ENCODE peak calls at places on chromosomes 4 and X, in seven cellular contexts. One of them, this sample, is unnamed.

GRCh38 chr4:92307886-92308285 is 4.1 kb downstream of the GRID2 start:
- DNase-seq in tibial nerve: no peak
- DNase-seq in HCT116: no peak
- DNase-seq in GM23248: no peak
- DNase-seq in hepatocyte: no peak
- DNase-seq in neuronal stem cell: no peak
- DNase-seq in uterus: no peak
- DNase-seq in this sample: no peak

GRCh38 chrX:24479924-24480722 is 15.0 kb downstream of the PDK3 start:
- DNase-seq in HCT116: no peak
- DNase-seq in uterus: no peak
- DNase-seq in neuronal stem cell: no peak
- DNase-seq in hepatocyte: no peak
- DNase-seq in tibial nerve: peak
- DNase-seq in GM23248: no peak
- DNase-seq in this sample: peak

GRCh38 chr4:153112071-153112460 is 92.2 kb upstream of the TRIM2 start:
- DNase-seq in uterus: no peak
- DNase-seq in GM23248: no peak
- DNase-seq in hepatocyte: no peak
- DNase-seq in HCT116: no peak
- DNase-seq in tibial nerve: no peak
- DNase-seq in neuronal stem cell: no peak
- DNase-seq in this sample: no peak

GRCh38 chr4:28362169-28362568 is 1501.5 kb downstream of the STIM2 start:
- DNase-seq in uterus: no peak
- DNase-seq in hepatocyte: no peak
- DNase-seq in tibial nerve: no peak
- DNase-seq in GM23248: no peak
- DNase-seq in neuronal stem cell: no peak
- DNase-seq in HCT116: no peak
- DNase-seq in this sample: no peak

GRCh38 chr4:140046037-140046436 is 107.9 kb downstream of the MAML3 start:
- DNase-seq in hepatocyte: no peak
- DNase-seq in HCT116: no peak
- DNase-seq in GM23248: no peak
- DNase-seq in neuronal stem cell: no peak
- DNase-seq in uterus: no peak
- DNase-seq in tibial nerve: no peak
- DNase-seq in this sample: no peak

GRCh38 chr4:10535900-10536299 is 78.7 kb upstream of the ZNF518B start:
- DNase-seq in HCT116: no peak
- DNase-seq in hepatocyte: no peak
- DNase-seq in neuronal stem cell: peak
- DNase-seq in tibial nerve: no peak
- DNase-seq in uterus: no peak
- DNase-seq in GM23248: no peak
- DNase-seq in this sample: no peak

GRCh38 chr4:108078024-108078733 is 88.5 kb downstream of the HADH start:
- DNase-seq in hepatocyte: no peak
- DNase-seq in uterus: no peak
- DNase-seq in GM23248: no peak
- DNase-seq in tibial nerve: no peak
- DNase-seq in neuronal stem cell: no peak
- DNase-seq in HCT116: no peak
- DNase-seq in this sample: no peak

GRCh38 chrX:21194526-21194925 is 179.7 kb upstream of the CNKSR2 start:
- DNase-seq in GM23248: no peak
- DNase-seq in uterus: no peak
- DNase-seq in neuronal stem cell: no peak
- DNase-seq in hepatocyte: no peak
- DNase-seq in HCT116: no peak
- DNase-seq in tibial nerve: no peak
- DNase-seq in this sample: no peak

GRCh38 chrX:153766871-153767673 is 3.0 kb downstream of the PLXNB3 start:
- DNase-seq in neuronal stem cell: no peak
- DNase-seq in HCT116: no peak
- DNase-seq in uterus: peak
- DNase-seq in hepatocyte: no peak
- DNase-seq in tibial nerve: no peak
- DNase-seq in GM23248: no peak
- DNase-seq in this sample: no peak

GRCh38 chr4:32196950-32197688 is 1477.0 kb downstream of the PCDH7 start:
- DNase-seq in neuronal stem cell: no peak
- DNase-seq in tibial nerve: no peak
- DNase-seq in hepatocyte: no peak
- DNase-seq in GM23248: no peak
- DNase-seq in HCT116: no peak
- DNase-seq in uterus: no peak
- DNase-seq in this sample: no peak

GRCh38 chr4:152943673-152944072 is 7.5 kb downstream of the FHDC1 start:
- DNase-seq in uterus: peak
- DNase-seq in neuronal stem cell: no peak
- DNase-seq in hepatocyte: peak
- DNase-seq in HCT116: no peak
- DNase-seq in GM23248: peak
- DNase-seq in tibial nerve: peak
- DNase-seq in this sample: no peak

DNA sequence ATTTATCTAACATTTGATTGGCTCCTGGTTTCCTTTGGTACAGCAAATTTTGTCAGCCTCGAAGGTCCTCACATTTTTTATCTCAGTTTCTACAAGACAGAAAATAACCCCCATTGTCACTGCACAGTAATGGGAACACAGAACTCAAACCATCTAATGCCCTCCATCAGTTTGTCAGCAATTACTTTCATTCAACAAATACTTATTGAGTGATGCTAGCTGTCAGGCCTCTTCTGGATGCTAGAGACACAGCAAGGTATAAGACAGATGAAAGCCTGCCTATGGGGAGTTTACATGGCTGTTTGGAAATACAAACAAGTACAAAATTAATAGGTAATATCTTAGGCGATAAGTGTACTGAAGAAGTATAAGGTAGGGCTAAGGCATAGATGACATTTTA is 5.0 kb upstream of the HTN3 start:
- DNase-seq in uterus: no peak
- DNase-seq in HCT116: no peak
- DNase-seq in hepatocyte: no peak
- DNase-seq in neuronal stem cell: no peak
- DNase-seq in GM23248: no peak
- DNase-seq in tibial nerve: no peak
- DNase-seq in this sample: no peak
- H3K27ac ChIP-seq in uterus: no peak
- H3K27ac ChIP-seq in HCT116: no peak
- H3K27ac ChIP-seq in hepatocyte: no peak
- H3K27ac ChIP-seq in neuronal stem cell: no peak
- H3K27ac ChIP-seq in GM23248: no peak
- H3K27ac ChIP-seq in tibial nerve: no peak
- H3K27ac ChIP-seq in this sample: no peak

GRCh38 chr4:158161561-158162354 is 11.1 kb downstream of the GASK1B start:
- DNase-seq in GM23248: peak
- DNase-seq in uterus: peak
- DNase-seq in tibial nerve: peak
- DNase-seq in hepatocyte: peak
- DNase-seq in HCT116: peak
- DNase-seq in neuronal stem cell: no peak
- DNase-seq in this sample: no peak

GRCh38 chr4:158163941-158164665 is 8.7 kb downstream of the GASK1B start:
- DNase-seq in neuronal stem cell: no peak
- DNase-seq in hepatocyte: no peak
- DNase-seq in tibial nerve: no peak
- DNase-seq in HCT116: no peak
- DNase-seq in uterus: no peak
- DNase-seq in GM23248: no peak
- DNase-seq in this sample: no peak

GRCh38 chr4:158166701-158167100 is 6.1 kb downstream of the GASK1B start:
- DNase-seq in hepatocyte: no peak
- DNase-seq in uterus: no peak
- DNase-seq in tibial nerve: no peak
- DNase-seq in neuronal stem cell: no peak
- DNase-seq in HCT116: no peak
- DNase-seq in GM23248: no peak
- DNase-seq in this sample: no peak

GRCh38 chr4:158162637-158163036 is 10.2 kb downstream of the GASK1B start:
- DNase-seq in tibial nerve: no peak
- DNase-seq in GM23248: peak
- DNase-seq in neuronal stem cell: no peak
- DNase-seq in uterus: no peak
- DNase-seq in HCT116: no peak
- DNase-seq in hepatocyte: peak
- DNase-seq in this sample: no peak

GRCh38 chr4:158164849-158165248 is 8.0 kb downstream of the GASK1B start:
- DNase-seq in HCT116: no peak
- DNase-seq in tibial nerve: no peak
- DNase-seq in uterus: no peak
- DNase-seq in hepatocyte: no peak
- DNase-seq in GM23248: no peak
- DNase-seq in neuronal stem cell: no peak
- DNase-seq in this sample: no peak
- H3K27ac ChIP-seq in HCT116: no peak
- H3K27ac ChIP-seq in tibial nerve: peak
- H3K27ac ChIP-seq in uterus: peak
- H3K27ac ChIP-seq in hepatocyte: peak
- H3K27ac ChIP-seq in GM23248: no peak
- H3K27ac ChIP-seq in neuronal stem cell: no peak
- H3K27ac ChIP-seq in this sample: peak

DNA sequence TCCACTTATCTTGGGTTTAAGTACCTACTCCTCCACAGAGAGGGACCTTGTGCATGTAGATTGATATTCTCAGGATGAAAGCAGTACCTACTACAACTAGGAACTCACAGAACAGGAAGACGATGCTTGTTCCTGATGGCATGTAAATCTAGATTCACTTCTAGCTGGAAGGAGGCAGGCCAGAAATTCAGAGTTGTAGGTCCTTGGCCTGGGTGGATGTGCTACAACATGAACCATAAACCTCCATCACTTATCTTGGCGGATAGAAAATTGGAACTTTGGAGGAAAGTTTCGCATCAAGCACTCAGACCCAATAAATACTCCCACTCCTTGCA is 9.3 kb upstream of the SMIM20 start:
- DNase-seq in neuronal stem cell: no peak
- DNase-seq in hepatocyte: no peak
- DNase-seq in tibial nerve: no peak
- DNase-seq in HCT116: no peak
- DNase-seq in uterus: no peak
- DNase-seq in GM23248: no peak
- DNase-seq in this sample: no peak
- H3K27ac ChIP-seq in neuronal stem cell: no peak
- H3K27ac ChIP-seq in hepatocyte: no peak
- H3K27ac ChIP-seq in tibial nerve: no peak
- H3K27ac ChIP-seq in HCT116: no peak
- H3K27ac ChIP-seq in uterus: no peak
- H3K27ac ChIP-seq in GM23248: no peak
- H3K27ac ChIP-seq in this sample: no peak

DNA sequence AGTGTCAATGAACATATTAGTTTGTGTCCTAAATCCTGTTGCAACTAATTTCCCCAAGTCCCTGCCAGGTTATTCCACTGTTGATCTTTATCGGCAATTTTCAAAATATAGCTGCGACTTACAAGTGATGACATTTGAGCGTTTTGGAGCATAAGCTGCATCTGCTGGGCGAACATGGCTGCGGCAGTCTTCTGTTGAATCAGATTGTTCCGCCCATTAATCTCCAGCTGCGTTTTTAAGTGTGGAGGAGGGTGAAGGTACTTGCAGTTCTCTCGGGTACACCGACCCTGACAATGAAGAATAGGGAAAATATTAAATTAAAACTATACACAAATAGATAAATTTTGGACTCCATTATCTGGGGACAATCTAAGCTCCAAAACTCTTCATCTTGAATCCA is 82.7 kb downstream of the MBNL3 start:
- DNase-seq in tibial nerve: no peak
- DNase-seq in uterus: no peak
- DNase-seq in HCT116: no peak
- DNase-seq in hepatocyte: no peak
- DNase-seq in GM23248: no peak
- DNase-seq in neuronal stem cell: no peak
- DNase-seq in this sample: no peak
- H3K27ac ChIP-seq in tibial nerve: no peak
- H3K27ac ChIP-seq in uterus: no peak
- H3K27ac ChIP-seq in HCT116: no peak
- H3K27ac ChIP-seq in hepatocyte: no peak
- H3K27ac ChIP-seq in GM23248: no peak
- H3K27ac ChIP-seq in neuronal stem cell: no peak
- H3K27ac ChIP-seq in this sample: no peak

GRCh38 chr4:71004281-71004851 is 10.9 kb downstream of the DCK start:
- DNase-seq in GM23248: no peak
- DNase-seq in hepatocyte: no peak
- DNase-seq in uterus: no peak
- DNase-seq in HCT116: no peak
- DNase-seq in neuronal stem cell: no peak
- DNase-seq in tibial nerve: no peak
- DNase-seq in this sample: no peak
- H3K27ac ChIP-seq in GM23248: no peak
- H3K27ac ChIP-seq in hepatocyte: no peak
- H3K27ac ChIP-seq in uterus: no peak
- H3K27ac ChIP-seq in HCT116: no peak
- H3K27ac ChIP-seq in neuronal stem cell: no peak
- H3K27ac ChIP-seq in tibial nerve: no peak
- H3K27ac ChIP-seq in this sample: no peak

DNA sequence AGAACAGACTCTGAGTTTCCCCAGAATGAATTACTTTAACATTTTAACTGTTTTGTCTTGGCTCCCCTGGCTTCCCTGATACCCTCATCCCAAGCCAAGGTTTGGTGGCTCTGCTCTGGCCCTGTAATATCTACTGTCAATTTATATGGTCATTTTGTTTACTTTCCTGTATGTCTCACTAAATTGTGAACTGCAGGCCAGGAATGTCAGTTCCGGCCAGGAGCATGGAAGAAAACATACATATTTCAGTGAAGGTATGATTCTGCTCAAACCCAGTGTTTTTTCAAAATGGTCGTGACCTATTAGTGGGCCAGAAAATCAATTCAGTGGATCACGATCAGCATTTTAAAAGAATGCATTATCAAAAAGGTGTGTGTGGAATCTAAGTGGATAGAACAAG is 1.2 kb downstream of the RPGR start:
- DNase-seq in tibial nerve: no peak
- DNase-seq in hepatocyte: no peak
- DNase-seq in neuronal stem cell: no peak
- DNase-seq in GM23248: peak
- DNase-seq in HCT116: no peak
- DNase-seq in uterus: no peak
- DNase-seq in this sample: no peak
- H3K27ac ChIP-seq in tibial nerve: peak
- H3K27ac ChIP-seq in hepatocyte: peak
- H3K27ac ChIP-seq in neuronal stem cell: no peak
- H3K27ac ChIP-seq in GM23248: peak
- H3K27ac ChIP-seq in HCT116: peak
- H3K27ac ChIP-seq in uterus: peak
- H3K27ac ChIP-seq in this sample: no peak

GRCh38 chrX:133921084-133921483 is 64.3 kb downstream of the GPC3 start:
- DNase-seq in hepatocyte: no peak
- DNase-seq in HCT116: no peak
- DNase-seq in tibial nerve: no peak
- DNase-seq in neuronal stem cell: no peak
- DNase-seq in uterus: no peak
- DNase-seq in GM23248: no peak
- DNase-seq in this sample: no peak
- H3K27ac ChIP-seq in hepatocyte: no peak
- H3K27ac ChIP-seq in HCT116: no peak
- H3K27ac ChIP-seq in tibial nerve: no peak
- H3K27ac ChIP-seq in neuronal stem cell: peak
- H3K27ac ChIP-seq in uterus: no peak
- H3K27ac ChIP-seq in GM23248: no peak
- H3K27ac ChIP-seq in this sample: no peak